ENCODE peak calls at places on chromosomes 6 and 20, in nine cellular contexts. W is cardiac fibroblast, X is GM12865, A is hepatocyte, B is NB4, C is ovary, G is WTC11, F is nephron progenitor cell, P is left lung. D is an unnamed sample.

GRCh38 chr6:108847738-108848115 is 495 bp upstream of the ARMC2 start:
- DNase-seq in W (no peak), X (no peak), A (no peak), B (no peak), C (no peak), G (no peak), F (no peak), P (no peak), D (no peak)

GRCh38 chr6:20709451-20709850 is 175.2 kb downstream of the CDKAL1 start:
- DNase-seq in W (peak), X (no peak), A (no peak), B (no peak), C (no peak), G (no peak), F (no peak), P (no peak), D (no peak)

GRCh38 chr6:38142178-38142902 is 322.8 kb downstream of the ZFAND3 start:
- DNase-seq in W (no peak), X (peak), A (no peak), B (no peak), C (no peak), G (no peak), F (no peak), P (no peak), D (no peak)

GRCh38 chr6:34852406-34853085 is 35.3 kb downstream of the TAF11 start:
- DNase-seq in W (no peak), X (no peak), A (no peak), B (no peak), C (no peak), G (peak), F (no peak), P (no peak), D (peak)

GRCh38 chr6:119566546-119567263 is 217.1 kb upstream of the MAN1A1 start:
- DNase-seq in W (no peak), X (no peak), A (no peak), B (no peak), C (no peak), G (no peak), F (no peak), P (no peak), D (no peak)

GRCh38 chr6:37435816-37436215 is 2.8 kb downstream of the CMTR1 start:
- DNase-seq in W (peak), X (no peak), A (no peak), B (peak), C (no peak), G (no peak), F (no peak), P (no peak), D (no peak)

GRCh38 chr6:74879970-74880369 is 325.9 kb downstream of the COL12A1 start:
- DNase-seq in W (no peak), X (no peak), A (no peak), B (no peak), C (no peak), G (no peak), F (no peak), P (no peak), D (no peak)

GRCh38 chr6:64145658-64146057 is 510.1 kb downstream of the PHF3 start:
- DNase-seq in W (no peak), X (no peak), A (no peak), B (no peak), C (no peak), G (no peak), F (no peak), P (no peak), D (no peak)

GRCh38 chr6:20630136-20630535 is 95.9 kb downstream of the CDKAL1 start:
- DNase-seq in W (no peak), X (no peak), A (no peak), B (no peak), C (no peak), G (peak), F (no peak), P (no peak), D (no peak)

GRCh38 chr6:127554435-127555006 is 22.5 kb upstream of the C6orf58 start:
- DNase-seq in W (peak), X (peak), A (peak), B (peak), C (no peak), G (peak), F (no peak), P (no peak), D (peak)
- TF ChIP-seq CTCF in W (peak), X (peak), A (peak), B (peak), C (no peak), G (no peak), F (no peak), P (no peak), D (peak)

GRCh38 chr20:34705008-34705382 is 851 bp downstream of the TP53INP2 start:
- DNase-seq in W (no peak), X (no peak), A (no peak), B (no peak), C (no peak), G (no peak), F (no peak), P (no peak), D (no peak)

GRCh38 chr20:34705383-34706021 is 1.4 kb downstream of the TP53INP2 start:
- DNase-seq in W (peak), X (no peak), A (peak), B (peak), C (no peak), G (peak), F (no peak), P (peak), D (peak)

GRCh38 chr20:34703061-34703572 is 1.0 kb upstream of the TP53INP2 start:
- DNase-seq in W (no peak), X (no peak), A (no peak), B (no peak), C (no peak), G (no peak), F (no peak), P (no peak), D (no peak)

GRCh38 chr20:34703573-34704176 is 469 bp upstream of the TP53INP2 start:
- DNase-seq in W (peak), X (no peak), A (peak), B (peak), C (peak), G (peak), F (peak), P (peak), D (no peak)

DNA sequence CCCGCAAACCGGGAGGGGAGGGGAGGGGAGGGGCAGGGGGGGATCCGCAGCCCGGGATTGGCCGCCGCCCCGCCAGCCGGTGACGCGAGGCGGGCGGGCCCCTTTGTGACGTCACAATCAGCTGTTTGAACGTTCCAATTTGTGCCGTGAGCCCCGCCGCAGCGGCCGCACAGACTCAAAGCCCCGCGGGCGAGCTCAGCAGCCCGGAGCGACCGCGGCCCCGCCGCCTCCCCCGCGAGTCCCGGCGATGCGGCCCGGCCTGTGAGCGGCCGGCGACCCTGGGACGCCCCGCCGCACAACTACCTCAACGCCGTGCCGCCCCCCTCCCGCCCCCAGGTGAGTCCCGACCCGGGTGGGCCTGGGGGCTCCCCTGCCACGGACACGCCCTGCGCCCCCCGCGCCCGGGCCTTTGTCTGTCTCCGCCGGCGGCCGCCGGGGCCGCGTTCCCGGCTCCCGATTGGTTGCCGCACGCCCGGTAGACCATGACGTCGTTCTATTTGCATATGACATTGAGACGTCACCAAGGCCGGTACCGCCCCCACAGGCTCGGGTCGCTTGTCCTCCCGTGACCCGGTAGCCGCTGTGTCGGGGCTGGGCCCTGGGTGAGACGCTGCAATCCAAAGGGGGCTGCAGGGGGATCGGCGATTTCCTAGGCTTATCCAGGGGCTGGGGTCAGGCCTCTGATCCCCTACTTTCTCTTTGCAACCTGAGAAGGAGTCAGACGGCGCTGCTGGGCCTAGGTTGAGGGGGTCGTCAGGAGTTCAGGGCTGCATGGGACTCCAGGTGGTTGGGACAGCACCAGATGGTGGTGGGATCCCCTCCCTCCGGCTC is at the start of gene TP53INP2:
- DNase-seq in W (peak), X (peak), A (peak), B (peak), C (peak), G (peak), F (peak), P (peak), D (peak)
- TF ChIP-seq CTCF in W (no peak), X (no peak), A (no peak), B (no peak), C (peak), G (no peak), F (no peak), P (no peak), D (no peak)

GRCh38 chr20:57047281-57048026 is 219.0 kb downstream of the BMP7 start:
- DNase-seq in W (no peak), X (no peak), A (no peak), B (peak), C (no peak), G (no peak), F (no peak), P (no peak), D (no peak)
- TF ChIP-seq CTCF in W (no peak), X (no peak), A (peak), B (peak), C (no peak), G (no peak), F (no peak), P (no peak), D (peak)

GRCh38 chr6:107746461-107747030 is 77.6 kb downstream of the SCML4 start:
- DNase-seq in W (no peak), X (no peak), A (no peak), B (no peak), C (no peak), G (no peak), F (no peak), P (no peak), D (no peak)

GRCh38 chr6:107744927-107745326 is 79.2 kb downstream of the SCML4 start:
- DNase-seq in W (no peak), X (no peak), A (no peak), B (no peak), C (no peak), G (no peak), F (no peak), P (no peak), D (no peak)

GRCh38 chr6:107753778-107754177 is 70.3 kb downstream of the SCML4 start:
- DNase-seq in W (no peak), X (no peak), A (no peak), B (no peak), C (no peak), G (no peak), F (no peak), P (no peak), D (no peak)

GRCh38 chr6:107750398-107750797 is 73.7 kb downstream of the SCML4 start:
- DNase-seq in W (no peak), X (no peak), A (no peak), B (no peak), C (no peak), G (no peak), F (no peak), P (no peak), D (no peak)
- TF ChIP-seq CTCF in W (no peak), X (no peak), A (no peak), B (no peak), C (no peak), G (no peak), F (no peak), P (no peak), D (no peak)

GRCh38 chr6:105113422-105113821 is 66.4 kb downstream of the POPDC3 start:
- DNase-seq in W (no peak), X (no peak), A (no peak), B (no peak), C (no peak), G (no peak), F (no peak), P (no peak), D (no peak)

GRCh38 chr6:105109955-105110650 is 69.7 kb downstream of the POPDC3 start:
- DNase-seq in W (no peak), X (peak), A (no peak), B (no peak), C (no peak), G (no peak), F (no peak), P (no peak), D (no peak)

GRCh38 chr6:105111093-105111492 is 68.7 kb downstream of the POPDC3 start:
- DNase-seq in W (no peak), X (no peak), A (no peak), B (no peak), C (no peak), G (no peak), F (no peak), P (no peak), D (no peak)

GRCh38 chr6:105111871-105112270 is 67.9 kb downstream of the POPDC3 start:
- DNase-seq in W (no peak), X (no peak), A (no peak), B (no peak), C (no peak), G (no peak), F (no peak), P (no peak), D (no peak)

DNA sequence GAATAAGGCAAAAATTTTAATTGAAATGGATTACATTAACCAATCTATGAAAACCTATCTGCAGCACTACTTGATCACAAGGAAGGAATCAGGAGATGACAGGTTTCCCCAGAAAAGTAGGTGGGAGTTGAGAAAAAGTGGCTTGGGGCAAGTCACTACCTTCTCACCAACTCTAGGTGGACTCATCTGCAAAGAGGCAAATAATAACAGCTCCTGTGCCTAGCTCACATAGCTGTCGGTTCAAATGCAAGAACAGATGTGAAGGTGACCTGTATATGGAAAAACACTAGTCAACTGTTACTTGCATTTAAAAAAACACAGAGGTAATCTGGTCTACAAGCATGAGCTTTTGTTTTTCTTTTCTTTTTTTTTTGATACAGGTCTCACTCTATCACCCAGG is 67.2 kb downstream of the POPDC3 start:
- DNase-seq in W (peak), X (peak), A (no peak), B (peak), C (no peak), G (no peak), F (no peak), P (no peak), D (no peak)
- TF ChIP-seq CTCF in W (peak), X (peak), A (no peak), B (peak), C (no peak), G (no peak), F (no peak), P (no peak), D (peak)

GRCh38 chr6:70246118-70246517 is 56.8 kb downstream of the COL9A1 start:
- DNase-seq in W (no peak), X (no peak), A (no peak), B (no peak), C (no peak), G (no peak), F (no peak), P (no peak), D (no peak)

GRCh38 chr6:70236304-70236703 is 66.6 kb downstream of the COL9A1 start:
- DNase-seq in W (no peak), X (no peak), A (no peak), B (no peak), C (no peak), G (no peak), F (no peak), P (no peak), D (no peak)

GRCh38 chr6:70241031-70241430 is 61.9 kb downstream of the COL9A1 start:
- DNase-seq in W (no peak), X (no peak), A (no peak), B (no peak), C (no peak), G (no peak), F (no peak), P (no peak), D (no peak)

DNA sequence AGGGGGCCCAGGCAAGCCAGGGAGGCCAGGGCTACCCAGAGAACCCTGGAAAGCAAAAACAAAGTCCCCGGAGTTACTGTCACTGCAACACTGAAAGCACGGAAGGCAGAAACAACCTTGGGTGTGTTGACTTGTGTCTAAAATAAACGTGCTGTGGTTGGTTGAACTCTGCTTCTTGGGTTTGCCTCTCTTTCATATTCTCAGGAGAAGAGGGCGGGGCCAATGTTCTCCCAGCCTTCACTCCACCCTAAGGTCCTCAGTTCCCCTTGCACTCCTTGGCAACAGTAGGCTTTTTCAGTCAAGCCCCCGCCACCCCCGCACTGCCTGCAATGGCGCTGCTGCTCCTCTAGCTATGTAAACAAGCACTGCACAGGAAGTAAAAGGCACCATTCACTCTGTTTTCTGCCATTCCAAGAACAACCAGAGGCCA is 60.9 kb downstream of the COL9A1 start:
- DNase-seq in W (no peak), X (no peak), A (peak), B (no peak), C (no peak), G (no peak), F (no peak), P (no peak), D (no peak)
- TF ChIP-seq CTCF in W (no peak), X (no peak), A (no peak), B (no peak), C (no peak), G (no peak), F (no peak), P (no peak), D (no peak)

GRCh38 chr6:912871-913663 is 220.1 kb upstream of the EXOC2 start:
- DNase-seq in W (no peak), X (peak), A (peak), B (peak), C (no peak), G (peak), F (peak), P (no peak), D (peak)
- TF ChIP-seq CTCF in W (no peak), X (peak), A (peak), B (peak), C (no peak), G (peak), F (peak), P (peak), D (peak)

GRCh38 chr20:62418709-62419487 is 8.4 kb downstream of the RBBP8NL start:
- DNase-seq in W (no peak), X (no peak), A (no peak), B (no peak), C (no peak), G (no peak), F (no peak), P (no peak), D (no peak)
- TF ChIP-seq CTCF in W (no peak), X (no peak), A (no peak), B (no peak), C (no peak), G (no peak), F (no peak), P (no peak), D (no peak)

GRCh38 chr6:41702089-41702745 is 33.2 kb downstream of the TFEB start:
- DNase-seq in W (no peak), X (no peak), A (no peak), B (no peak), C (no peak), G (no peak), F (no peak), P (no peak), D (no peak)

GRCh38 chr6:41698350-41698781 is 37.0 kb downstream of the TFEB start:
- DNase-seq in W (peak), X (peak), A (no peak), B (no peak), C (no peak), G (no peak), F (no peak), P (no peak), D (peak)

GRCh38 chr6:41699063-41699462 is 36.3 kb downstream of the TFEB start:
- DNase-seq in W (no peak), X (peak), A (no peak), B (no peak), C (no peak), G (no peak), F (no peak), P (no peak), D (no peak)

GRCh38 chr6:41702771-41703494 is 32.5 kb downstream of the TFEB start:
- DNase-seq in W (no peak), X (no peak), A (no peak), B (no peak), C (no peak), G (no peak), F (no peak), P (no peak), D (no peak)

DNA sequence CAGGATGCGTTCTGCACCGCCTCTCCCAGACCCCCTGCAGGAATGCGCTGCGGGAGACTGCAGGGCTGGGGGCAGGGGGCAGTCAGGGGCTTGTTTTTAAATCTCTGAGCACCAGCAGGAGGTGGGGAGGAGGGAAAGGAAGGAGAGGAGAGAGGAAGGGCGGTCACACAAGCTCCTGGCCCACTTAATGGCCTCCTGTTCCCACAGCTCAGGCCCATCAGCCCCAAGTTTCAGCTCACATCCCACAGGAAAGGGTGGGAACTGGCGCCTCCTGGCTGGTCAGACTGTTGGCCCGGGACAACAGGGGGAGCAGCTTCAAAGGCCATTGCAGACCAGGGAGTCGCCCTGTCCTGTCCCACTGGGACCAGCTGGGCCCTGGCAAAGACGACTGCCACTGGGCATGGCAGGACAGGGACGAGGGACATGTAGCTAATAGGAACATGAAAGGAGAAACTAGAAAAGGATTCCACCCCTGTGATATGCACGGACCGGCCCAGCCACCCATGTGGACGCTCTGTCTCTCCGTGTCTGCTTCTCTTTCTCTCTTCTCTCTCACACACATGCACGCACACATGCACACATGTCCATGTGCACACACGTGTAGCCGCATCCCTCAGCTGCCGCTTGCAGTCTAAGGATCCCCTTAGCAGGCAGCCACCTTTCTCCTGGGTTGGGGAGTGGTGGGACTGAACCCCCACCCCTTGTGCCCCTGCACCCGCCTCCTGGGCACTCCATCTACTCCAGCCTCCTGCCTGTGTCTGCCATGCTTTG is 34.6 kb downstream of the TFEB start:
- DNase-seq in W (no peak), X (no peak), A (no peak), B (no peak), C (no peak), G (peak), F (peak), P (no peak), D (no peak)
- TF ChIP-seq CTCF in W (no peak), X (no peak), A (no peak), B (no peak), C (no peak), G (no peak), F (no peak), P (no peak), D (peak)

D was measured in HFFc6.